ENCODE peak calls at places on chromosome 10, in seven cellular contexts. One of them, this sample, is unnamed.

GRCh38 chr10:72720814-72721665 is 29.1 kb downstream of the MCU start:
- DNase-seq in T1000: no peak
- DNase-seq in stimulated activated CD8-positive, alpha-beta memory T cell treated with anti-CD3 and anti-CD28 coated beads, Interleukin-15, amount 100 ng/mL, for 24 hours: no peak
- DNase-seq in stimulated activated CD4-positive, alpha-beta T cell treated with anti-CD3 and anti-CD28 coated beads, TNF-alpha, amount 100 ng/mL, for 4 hours: no peak
- DNase-seq in activated CD4-positive, CD25-positive, alpha-beta regulatory T cell treated with anti-CD3 and anti-CD28 coated beads, Interleukin-2, amount 50 U/mL, for 72 hours: no peak
- DNase-seq in activated CD8-positive, alpha-beta memory T cell treated with anti-CD3 and anti-CD28 coated beads for 4 hours: no peak
- DNase-seq in AG04450: no peak
- DNase-seq in this sample: no peak

GRCh38 chr10:63391812-63392211 is 74.0 kb downstream of the JMJD1C start:
- DNase-seq in AG04450: no peak
- DNase-seq in T1000: no peak
- DNase-seq in stimulated activated CD4-positive, alpha-beta T cell treated with anti-CD3 and anti-CD28 coated beads, TNF-alpha, amount 100 ng/mL, for 4 hours: no peak
- DNase-seq in activated CD8-positive, alpha-beta memory T cell treated with anti-CD3 and anti-CD28 coated beads for 4 hours: no peak
- DNase-seq in activated CD4-positive, CD25-positive, alpha-beta regulatory T cell treated with anti-CD3 and anti-CD28 coated beads, Interleukin-2, amount 50 U/mL, for 72 hours: no peak
- DNase-seq in stimulated activated CD8-positive, alpha-beta memory T cell treated with anti-CD3 and anti-CD28 coated beads, Interleukin-15, amount 100 ng/mL, for 24 hours: no peak
- DNase-seq in this sample: no peak

GRCh38 chr10:37703833-37704382 is 153.5 kb downstream of the ZNF248 start:
- DNase-seq in AG04450: no peak
- DNase-seq in stimulated activated CD4-positive, alpha-beta T cell treated with anti-CD3 and anti-CD28 coated beads, TNF-alpha, amount 100 ng/mL, for 4 hours: no peak
- DNase-seq in T1000: no peak
- DNase-seq in activated CD4-positive, CD25-positive, alpha-beta regulatory T cell treated with anti-CD3 and anti-CD28 coated beads, Interleukin-2, amount 50 U/mL, for 72 hours: no peak
- DNase-seq in activated CD8-positive, alpha-beta memory T cell treated with anti-CD3 and anti-CD28 coated beads for 4 hours: no peak
- DNase-seq in stimulated activated CD8-positive, alpha-beta memory T cell treated with anti-CD3 and anti-CD28 coated beads, Interleukin-15, amount 100 ng/mL, for 24 hours: no peak
- DNase-seq in this sample: no peak

GRCh38 chr10:107623292-107623691 is 458.8 kb upstream of the SORCS1 start:
- DNase-seq in AG04450: no peak
- DNase-seq in stimulated activated CD4-positive, alpha-beta T cell treated with anti-CD3 and anti-CD28 coated beads, TNF-alpha, amount 100 ng/mL, for 4 hours: no peak
- DNase-seq in T1000: no peak
- DNase-seq in activated CD8-positive, alpha-beta memory T cell treated with anti-CD3 and anti-CD28 coated beads for 4 hours: no peak
- DNase-seq in activated CD4-positive, CD25-positive, alpha-beta regulatory T cell treated with anti-CD3 and anti-CD28 coated beads, Interleukin-2, amount 50 U/mL, for 72 hours: no peak
- DNase-seq in stimulated activated CD8-positive, alpha-beta memory T cell treated with anti-CD3 and anti-CD28 coated beads, Interleukin-15, amount 100 ng/mL, for 24 hours: no peak
- DNase-seq in this sample: no peak

GRCh38 chr10:95360122-95360715 is 69.4 kb upstream of the PDLIM1 start:
- DNase-seq in activated CD8-positive, alpha-beta memory T cell treated with anti-CD3 and anti-CD28 coated beads for 4 hours: no peak
- DNase-seq in AG04450: no peak
- DNase-seq in activated CD4-positive, CD25-positive, alpha-beta regulatory T cell treated with anti-CD3 and anti-CD28 coated beads, Interleukin-2, amount 50 U/mL, for 72 hours: no peak
- DNase-seq in stimulated activated CD8-positive, alpha-beta memory T cell treated with anti-CD3 and anti-CD28 coated beads, Interleukin-15, amount 100 ng/mL, for 24 hours: no peak
- DNase-seq in stimulated activated CD4-positive, alpha-beta T cell treated with anti-CD3 and anti-CD28 coated beads, TNF-alpha, amount 100 ng/mL, for 4 hours: no peak
- DNase-seq in T1000: no peak
- DNase-seq in this sample: no peak

GRCh38 chr10:128011059-128011979 is 104.4 kb downstream of the PTPRE start:
- DNase-seq in activated CD4-positive, CD25-positive, alpha-beta regulatory T cell treated with anti-CD3 and anti-CD28 coated beads, Interleukin-2, amount 50 U/mL, for 72 hours: peak
- DNase-seq in AG04450: peak
- DNase-seq in T1000: peak
- DNase-seq in stimulated activated CD4-positive, alpha-beta T cell treated with anti-CD3 and anti-CD28 coated beads, TNF-alpha, amount 100 ng/mL, for 4 hours: peak
- DNase-seq in activated CD8-positive, alpha-beta memory T cell treated with anti-CD3 and anti-CD28 coated beads for 4 hours: peak
- DNase-seq in stimulated activated CD8-positive, alpha-beta memory T cell treated with anti-CD3 and anti-CD28 coated beads, Interleukin-15, amount 100 ng/mL, for 24 hours: peak
- DNase-seq in this sample: peak

GRCh38 chr10:78513986-78514385 is 480.3 kb downstream of the RPS24 start:
- DNase-seq in activated CD8-positive, alpha-beta memory T cell treated with anti-CD3 and anti-CD28 coated beads for 4 hours: no peak
- DNase-seq in stimulated activated CD4-positive, alpha-beta T cell treated with anti-CD3 and anti-CD28 coated beads, TNF-alpha, amount 100 ng/mL, for 4 hours: no peak
- DNase-seq in AG04450: no peak
- DNase-seq in stimulated activated CD8-positive, alpha-beta memory T cell treated with anti-CD3 and anti-CD28 coated beads, Interleukin-15, amount 100 ng/mL, for 24 hours: no peak
- DNase-seq in activated CD4-positive, CD25-positive, alpha-beta regulatory T cell treated with anti-CD3 and anti-CD28 coated beads, Interleukin-2, amount 50 U/mL, for 72 hours: no peak
- DNase-seq in T1000: no peak
- DNase-seq in this sample: no peak

GRCh38 chr10:125411724-125412123 is 251.4 kb upstream of the CTBP2 start:
- DNase-seq in activated CD4-positive, CD25-positive, alpha-beta regulatory T cell treated with anti-CD3 and anti-CD28 coated beads, Interleukin-2, amount 50 U/mL, for 72 hours: no peak
- DNase-seq in stimulated activated CD8-positive, alpha-beta memory T cell treated with anti-CD3 and anti-CD28 coated beads, Interleukin-15, amount 100 ng/mL, for 24 hours: no peak
- DNase-seq in AG04450: peak
- DNase-seq in stimulated activated CD4-positive, alpha-beta T cell treated with anti-CD3 and anti-CD28 coated beads, TNF-alpha, amount 100 ng/mL, for 4 hours: no peak
- DNase-seq in T1000: no peak
- DNase-seq in activated CD8-positive, alpha-beta memory T cell treated with anti-CD3 and anti-CD28 coated beads for 4 hours: no peak
- DNase-seq in this sample: no peak

GRCh38 chr10:33100996-33101747 is 143.1 kb upstream of the ITGB1 start:
- DNase-seq in AG04450: no peak
- DNase-seq in T1000: no peak
- DNase-seq in stimulated activated CD4-positive, alpha-beta T cell treated with anti-CD3 and anti-CD28 coated beads, TNF-alpha, amount 100 ng/mL, for 4 hours: no peak
- DNase-seq in stimulated activated CD8-positive, alpha-beta memory T cell treated with anti-CD3 and anti-CD28 coated beads, Interleukin-15, amount 100 ng/mL, for 24 hours: no peak
- DNase-seq in activated CD8-positive, alpha-beta memory T cell treated with anti-CD3 and anti-CD28 coated beads for 4 hours: no peak
- DNase-seq in activated CD4-positive, CD25-positive, alpha-beta regulatory T cell treated with anti-CD3 and anti-CD28 coated beads, Interleukin-2, amount 50 U/mL, for 72 hours: no peak
- DNase-seq in this sample: no peak

GRCh38 chr10:31340343-31340742 is 21.3 kb downstream of the ZEB1 start:
- DNase-seq in activated CD4-positive, CD25-positive, alpha-beta regulatory T cell treated with anti-CD3 and anti-CD28 coated beads, Interleukin-2, amount 50 U/mL, for 72 hours: no peak
- DNase-seq in T1000: no peak
- DNase-seq in stimulated activated CD8-positive, alpha-beta memory T cell treated with anti-CD3 and anti-CD28 coated beads, Interleukin-15, amount 100 ng/mL, for 24 hours: no peak
- DNase-seq in activated CD8-positive, alpha-beta memory T cell treated with anti-CD3 and anti-CD28 coated beads for 4 hours: no peak
- DNase-seq in stimulated activated CD4-positive, alpha-beta T cell treated with anti-CD3 and anti-CD28 coated beads, TNF-alpha, amount 100 ng/mL, for 4 hours: no peak
- DNase-seq in AG04450: no peak
- DNase-seq in this sample: no peak

GRCh38 chr10:21281765-21282484 is 243.6 kb downstream of the SKIDA1 start:
- DNase-seq in T1000: no peak
- DNase-seq in activated CD8-positive, alpha-beta memory T cell treated with anti-CD3 and anti-CD28 coated beads for 4 hours: no peak
- DNase-seq in stimulated activated CD4-positive, alpha-beta T cell treated with anti-CD3 and anti-CD28 coated beads, TNF-alpha, amount 100 ng/mL, for 4 hours: no peak
- DNase-seq in AG04450: no peak
- DNase-seq in activated CD4-positive, CD25-positive, alpha-beta regulatory T cell treated with anti-CD3 and anti-CD28 coated beads, Interleukin-2, amount 50 U/mL, for 72 hours: no peak
- DNase-seq in stimulated activated CD8-positive, alpha-beta memory T cell treated with anti-CD3 and anti-CD28 coated beads, Interleukin-15, amount 100 ng/mL, for 24 hours: no peak
- DNase-seq in this sample: no peak

GRCh38 chr10:13449296-13449695 is 79.5 kb downstream of the BEND7 start:
- DNase-seq in AG04450: no peak
- DNase-seq in stimulated activated CD8-positive, alpha-beta memory T cell treated with anti-CD3 and anti-CD28 coated beads, Interleukin-15, amount 100 ng/mL, for 24 hours: no peak
- DNase-seq in T1000: no peak
- DNase-seq in activated CD8-positive, alpha-beta memory T cell treated with anti-CD3 and anti-CD28 coated beads for 4 hours: no peak
- DNase-seq in stimulated activated CD4-positive, alpha-beta T cell treated with anti-CD3 and anti-CD28 coated beads, TNF-alpha, amount 100 ng/mL, for 4 hours: no peak
- DNase-seq in activated CD4-positive, CD25-positive, alpha-beta regulatory T cell treated with anti-CD3 and anti-CD28 coated beads, Interleukin-2, amount 50 U/mL, for 72 hours: no peak
- DNase-seq in this sample: no peak

GRCh38 chr10:133261726-133262325 is 14.8 kb downstream of the ADAM8 start:
- DNase-seq in stimulated activated CD4-positive, alpha-beta T cell treated with anti-CD3 and anti-CD28 coated beads, TNF-alpha, amount 100 ng/mL, for 4 hours: peak
- DNase-seq in stimulated activated CD8-positive, alpha-beta memory T cell treated with anti-CD3 and anti-CD28 coated beads, Interleukin-15, amount 100 ng/mL, for 24 hours: peak
- DNase-seq in T1000: peak
- DNase-seq in activated CD8-positive, alpha-beta memory T cell treated with anti-CD3 and anti-CD28 coated beads for 4 hours: peak
- DNase-seq in activated CD4-positive, CD25-positive, alpha-beta regulatory T cell treated with anti-CD3 and anti-CD28 coated beads, Interleukin-2, amount 50 U/mL, for 72 hours: peak
- DNase-seq in AG04450: no peak
- DNase-seq in this sample: peak

GRCh38 chr10:48378675-48379074 is 72.2 kb downstream of the MAPK8 start:
- DNase-seq in AG04450: no peak
- DNase-seq in activated CD4-positive, CD25-positive, alpha-beta regulatory T cell treated with anti-CD3 and anti-CD28 coated beads, Interleukin-2, amount 50 U/mL, for 72 hours: no peak
- DNase-seq in stimulated activated CD4-positive, alpha-beta T cell treated with anti-CD3 and anti-CD28 coated beads, TNF-alpha, amount 100 ng/mL, for 4 hours: no peak
- DNase-seq in T1000: no peak
- DNase-seq in stimulated activated CD8-positive, alpha-beta memory T cell treated with anti-CD3 and anti-CD28 coated beads, Interleukin-15, amount 100 ng/mL, for 24 hours: no peak
- DNase-seq in activated CD8-positive, alpha-beta memory T cell treated with anti-CD3 and anti-CD28 coated beads for 4 hours: no peak
- DNase-seq in this sample: no peak

GRCh38 chr10:47118326-47118725 is 181.7 kb upstream of the GDF10 start:
- DNase-seq in stimulated activated CD4-positive, alpha-beta T cell treated with anti-CD3 and anti-CD28 coated beads, TNF-alpha, amount 100 ng/mL, for 4 hours: no peak
- DNase-seq in activated CD8-positive, alpha-beta memory T cell treated with anti-CD3 and anti-CD28 coated beads for 4 hours: no peak
- DNase-seq in T1000: no peak
- DNase-seq in stimulated activated CD8-positive, alpha-beta memory T cell treated with anti-CD3 and anti-CD28 coated beads, Interleukin-15, amount 100 ng/mL, for 24 hours: no peak
- DNase-seq in activated CD4-positive, CD25-positive, alpha-beta regulatory T cell treated with anti-CD3 and anti-CD28 coated beads, Interleukin-2, amount 50 U/mL, for 72 hours: no peak
- DNase-seq in AG04450: no peak
- DNase-seq in this sample: no peak

GRCh38 chr10:68167271-68167670 is 58.0 kb downstream of the MYPN start:
- DNase-seq in AG04450: no peak
- DNase-seq in stimulated activated CD8-positive, alpha-beta memory T cell treated with anti-CD3 and anti-CD28 coated beads, Interleukin-15, amount 100 ng/mL, for 24 hours: no peak
- DNase-seq in stimulated activated CD4-positive, alpha-beta T cell treated with anti-CD3 and anti-CD28 coated beads, TNF-alpha, amount 100 ng/mL, for 4 hours: no peak
- DNase-seq in T1000: no peak
- DNase-seq in activated CD8-positive, alpha-beta memory T cell treated with anti-CD3 and anti-CD28 coated beads for 4 hours: no peak
- DNase-seq in activated CD4-positive, CD25-positive, alpha-beta regulatory T cell treated with anti-CD3 and anti-CD28 coated beads, Interleukin-2, amount 50 U/mL, for 72 hours: no peak
- DNase-seq in this sample: no peak

GRCh38 chr10:76721891-76722505 is 915.6 kb downstream of the KCNMA1 start:
- DNase-seq in AG04450: no peak
- DNase-seq in T1000: no peak
- DNase-seq in stimulated activated CD8-positive, alpha-beta memory T cell treated with anti-CD3 and anti-CD28 coated beads, Interleukin-15, amount 100 ng/mL, for 24 hours: no peak
- DNase-seq in activated CD8-positive, alpha-beta memory T cell treated with anti-CD3 and anti-CD28 coated beads for 4 hours: no peak
- DNase-seq in stimulated activated CD4-positive, alpha-beta T cell treated with anti-CD3 and anti-CD28 coated beads, TNF-alpha, amount 100 ng/mL, for 4 hours: no peak
- DNase-seq in activated CD4-positive, CD25-positive, alpha-beta regulatory T cell treated with anti-CD3 and anti-CD28 coated beads, Interleukin-2, amount 50 U/mL, for 72 hours: no peak
- DNase-seq in this sample: no peak

GRCh38 chr10:88194041-88194887 is 330.8 kb downstream of the PTEN start:
- DNase-seq in AG04450: no peak
- DNase-seq in stimulated activated CD4-positive, alpha-beta T cell treated with anti-CD3 and anti-CD28 coated beads, TNF-alpha, amount 100 ng/mL, for 4 hours: peak
- DNase-seq in activated CD8-positive, alpha-beta memory T cell treated with anti-CD3 and anti-CD28 coated beads for 4 hours: no peak
- DNase-seq in T1000: no peak
- DNase-seq in stimulated activated CD8-positive, alpha-beta memory T cell treated with anti-CD3 and anti-CD28 coated beads, Interleukin-15, amount 100 ng/mL, for 24 hours: no peak
- DNase-seq in activated CD4-positive, CD25-positive, alpha-beta regulatory T cell treated with anti-CD3 and anti-CD28 coated beads, Interleukin-2, amount 50 U/mL, for 72 hours: no peak
- DNase-seq in this sample: no peak

GRCh38 chr10:34102917-34103506 is 712.1 kb downstream of the PARD3 start:
- DNase-seq in AG04450: peak
- DNase-seq in T1000: no peak
- DNase-seq in stimulated activated CD4-positive, alpha-beta T cell treated with anti-CD3 and anti-CD28 coated beads, TNF-alpha, amount 100 ng/mL, for 4 hours: no peak
- DNase-seq in activated CD4-positive, CD25-positive, alpha-beta regulatory T cell treated with anti-CD3 and anti-CD28 coated beads, Interleukin-2, amount 50 U/mL, for 72 hours: no peak
- DNase-seq in stimulated activated CD8-positive, alpha-beta memory T cell treated with anti-CD3 and anti-CD28 coated beads, Interleukin-15, amount 100 ng/mL, for 24 hours: no peak
- DNase-seq in activated CD8-positive, alpha-beta memory T cell treated with anti-CD3 and anti-CD28 coated beads for 4 hours: no peak
- DNase-seq in this sample: no peak

GRCh38 chr10:11871470-11871869 is 48.3 kb downstream of the PROSER2 start:
- DNase-seq in activated CD4-positive, CD25-positive, alpha-beta regulatory T cell treated with anti-CD3 and anti-CD28 coated beads, Interleukin-2, amount 50 U/mL, for 72 hours: no peak
- DNase-seq in AG04450: no peak
- DNase-seq in activated CD8-positive, alpha-beta memory T cell treated with anti-CD3 and anti-CD28 coated beads for 4 hours: no peak
- DNase-seq in T1000: no peak
- DNase-seq in stimulated activated CD8-positive, alpha-beta memory T cell treated with anti-CD3 and anti-CD28 coated beads, Interleukin-15, amount 100 ng/mL, for 24 hours: no peak
- DNase-seq in stimulated activated CD4-positive, alpha-beta T cell treated with anti-CD3 and anti-CD28 coated beads, TNF-alpha, amount 100 ng/mL, for 4 hours: no peak
- DNase-seq in this sample: no peak

GRCh38 chr10:301536-301935 is 166.3 kb downstream of the ZMYND11 start:
- DNase-seq in activated CD4-positive, CD25-positive, alpha-beta regulatory T cell treated with anti-CD3 and anti-CD28 coated beads, Interleukin-2, amount 50 U/mL, for 72 hours: no peak
- DNase-seq in stimulated activated CD8-positive, alpha-beta memory T cell treated with anti-CD3 and anti-CD28 coated beads, Interleukin-15, amount 100 ng/mL, for 24 hours: no peak
- DNase-seq in T1000: no peak
- DNase-seq in stimulated activated CD4-positive, alpha-beta T cell treated with anti-CD3 and anti-CD28 coated beads, TNF-alpha, amount 100 ng/mL, for 4 hours: no peak
- DNase-seq in activated CD8-positive, alpha-beta memory T cell treated with anti-CD3 and anti-CD28 coated beads for 4 hours: no peak
- DNase-seq in AG04450: no peak
- DNase-seq in this sample: no peak

GRCh38 chr10:30527623-30528426 is 93.8 kb downstream of the MAP3K8 start:
- DNase-seq in activated CD8-positive, alpha-beta memory T cell treated with anti-CD3 and anti-CD28 coated beads for 4 hours: no peak
- DNase-seq in activated CD4-positive, CD25-positive, alpha-beta regulatory T cell treated with anti-CD3 and anti-CD28 coated beads, Interleukin-2, amount 50 U/mL, for 72 hours: no peak
- DNase-seq in AG04450: no peak
- DNase-seq in stimulated activated CD8-positive, alpha-beta memory T cell treated with anti-CD3 and anti-CD28 coated beads, Interleukin-15, amount 100 ng/mL, for 24 hours: no peak
- DNase-seq in stimulated activated CD4-positive, alpha-beta T cell treated with anti-CD3 and anti-CD28 coated beads, TNF-alpha, amount 100 ng/mL, for 4 hours: no peak
- DNase-seq in T1000: no peak
- DNase-seq in this sample: no peak